ENCODE peak calls at places on chromosomes 4 and X, in seven cellular contexts. A is G401, V is T-helper 1 cell, S is T-cell, P is RPMI7951, X is anterior cingulate cortex, I is transverse colon. K is an unnamed sample.

GRCh38 chr4:173318648-173319211 is 15.4 kb downstream of the HMGB2 start:
- DNase-seq in V (no peak), I (no peak), P (peak; percentile 52), X (no peak), S (no peak), A (peak; percentile 61), K (no peak)

GRCh38 chrX:71147496-71148277 is 3.0 kb downstream of the NLGN3 start:
- DNase-seq in A (peak; percentile 72), I (no peak), X (peak; percentile 4), V (no peak), P (no peak), S (no peak), K (no peak)

GRCh38 chrX:76538860-76539259 is 111.3 kb downstream of the MAGEE1 start:
- DNase-seq in I (no peak), X (no peak), S (no peak), V (no peak), A (no peak), P (no peak), K (no peak)

GRCh38 chr4:157023941-157024340 is 52.0 kb upstream of the GLRB start:
- DNase-seq in V (no peak), A (no peak), P (peak; percentile 44), S (no peak), X (no peak), I (no peak), K (no peak)

GRCh38 chr4:41442818-41443217 is 95.1 kb upstream of the LIMCH1 start:
- DNase-seq in V (no peak), S (no peak), I (no peak), P (no peak), A (no peak), X (no peak), K (no peak)

GRCh38 chr4:8336412-8337075 is 67.0 kb downstream of the HTRA3 start:
- DNase-seq in A (no peak), P (peak; percentile 87), V (no peak), X (no peak), I (no peak), S (no peak), K (no peak)

GRCh38 chrX:153933751-153934472 is 925 bp downstream of the NAA10 start:
- DNase-seq in X (no peak), A (no peak), V (no peak), P (peak; percentile 54), S (no peak), I (no peak), K (no peak)

GRCh38 chr4:115082633-115083032 is 30.8 kb downstream of the NDST4 start:
- DNase-seq in X (no peak), P (no peak), A (no peak), S (no peak), I (no peak), V (no peak), K (no peak)

GRCh38 chr4:19913670-19914069 is 338.0 kb upstream of the SLIT2 start:
- DNase-seq in P (no peak), V (no peak), A (no peak), S (no peak), I (no peak), X (no peak), K (no peak)

GRCh38 chr4:30770049-30770549 is 49.9 kb downstream of the PCDH7 start:
- DNase-seq in V (no peak), P (no peak), I (no peak), X (no peak), A (no peak), S (no peak), K (no peak)

GRCh38 chrX:53088136-53088974 is 5.6 kb upstream of the KANTR start:
- DNase-seq in A (peak; percentile 93), S (peak; percentile 80), I (peak; percentile 84), P (peak; percentile 23), X (peak; percentile 55), V (peak; percentile 78), K (peak; percentile 88)

GRCh38 chr4:26806331-26806730 is 54.3 kb upstream of the STIM2 start:
- DNase-seq in X (no peak), P (no peak), S (no peak), A (no peak), I (no peak), V (no peak), K (no peak)

GRCh38 chr4:77697860-77698599 is 92.4 kb downstream of the CXCL13 start:
- DNase-seq in V (no peak), P (peak; percentile 81), S (no peak), I (peak; percentile 53), A (peak; percentile 6), X (peak; percentile 7), K (no peak)

GRCh38 chr4:6773616-6774540 is 8.6 kb upstream of the KIAA0232 start:
- DNase-seq in A (no peak), S (no peak), I (no peak), V (no peak), P (no peak), X (no peak), K (no peak)

GRCh38 chr4:7396186-7396585 is 38.5 kb downstream of the PSAPL1 start:
- DNase-seq in S (no peak), P (no peak), X (no peak), V (no peak), I (no peak), A (no peak), K (no peak)

GRCh38 chrX:22202251-22202650 is 70.5 kb upstream of the CBLL2 start:
- DNase-seq in P (no peak), S (no peak), V (no peak), I (no peak), A (no peak), X (no peak), K (no peak)

GRCh38 chr4:99634742-99635360 is 22.8 kb downstream of the C4orf54 start:
- DNase-seq in X (no peak), P (no peak), A (no peak), S (no peak), V (no peak), I (no peak), K (no peak)

GRCh38 chr4:10639100-10639499 is 45.5 kb downstream of the CLNK start:
- DNase-seq in X (no peak), S (no peak), I (no peak), P (no peak), A (no peak), V (no peak), K (no peak)

GRCh38 chr4:20773144-20773997 is 73.1 kb downstream of the PACRGL start:
- DNase-seq in I (peak; percentile 20), P (peak; percentile 52), V (no peak), S (peak; percentile 27), A (peak; percentile 81), X (peak; percentile 5), K (no peak)

GRCh38 chrX:39480966-39481365 is 616.8 kb downstream of the BCOR start:
- DNase-seq in V (no peak), A (no peak), I (no peak), X (no peak), P (peak; percentile 30), S (no peak), K (no peak)

K was measured in upper lobe of right lung.